ENCODE peak calls at places on chromosome 3, in six cellular contexts. K, A, E, V, H and O are unnamed samples.
A peak's percentile ranks its signal among the peaks of the same experiment; 100 is the strongest.

GRCh38 chr3:135325726-135326245 is 530.7 kb downstream of the EPHB1 start:
- DNase-seq in K (peak; percentile 26), A (no peak), E (no peak), V (no peak), H (no peak), O (no peak)

GRCh38 chr3:23203651-23204111 is 554 bp downstream of the UBE2E2 start:
- DNase-seq in K (no peak), A (no peak), E (no peak), V (no peak), H (no peak), O (no peak)

GRCh38 chr3:119494597-119494996 is 3.8 kb upstream of the TIMMDC1 start:
- DNase-seq in K (no peak), A (no peak), E (no peak), V (no peak), H (no peak), O (no peak)

GRCh38 chr3:113910966-113911365 is 36.8 kb upstream of the ZDHHC23 start:
- DNase-seq in K (no peak), A (no peak), E (no peak), V (no peak), H (no peak), O (no peak)

GRCh38 chr3:149120051-149120972 is 9.1 kb upstream of the HPS3 start:
- DNase-seq in K (peak; percentile 10), A (peak; percentile 13), E (peak; percentile 67), V (peak; percentile 29), H (peak; percentile 1), O (no peak)

GRCh38 chr3:13391308-13391707 is 28.8 kb downstream of the NUP210 start:
- DNase-seq in K (no peak), A (peak; percentile 44), E (no peak), V (no peak), H (no peak), O (no peak)

GRCh38 chr3:188854395-188855149 is 317.2 kb upstream of the TPRG1 start:
- DNase-seq in K (no peak), A (no peak), E (no peak), V (no peak), H (no peak), O (no peak)

GRCh38 chr3:177468331-177468730 is 271.0 kb upstream of the TBL1XR1 start:
- DNase-seq in K (no peak), A (no peak), E (no peak), V (no peak), H (no peak), O (no peak)

GRCh38 chr3:183587337-183587736 is 31.8 kb upstream of the KLHL6 start:
- DNase-seq in K (no peak), A (no peak), E (no peak), V (no peak), H (no peak), O (no peak)

GRCh38 chr3:23331141-23331935 is 128.2 kb downstream of the UBE2E2 start:
- DNase-seq in K (no peak), A (no peak), E (no peak), V (no peak), H (no peak), O (no peak)

GRCh38 chr3:99172736-99173657 is 271.5 kb upstream of the DCBLD2 start:
- DNase-seq in K (peak; percentile 27), A (no peak), E (peak; percentile 32), V (no peak), H (no peak), O (no peak)

GRCh38 chr3:98599647-98600411 is 6.4 kb upstream of the CPOX start:
- DNase-seq in K (no peak), A (no peak), E (no peak), V (no peak), H (no peak), O (no peak)

GRCh38 chr3:60202052-60202753 is 1049.0 kb downstream of the FHIT start:
- DNase-seq in K (no peak), A (no peak), E (no peak), V (no peak), H (no peak), O (no peak)

GRCh38 chr3:123751478-123751877 is 132.7 kb downstream of the MYLK start:
- DNase-seq in K (no peak), A (no peak), E (no peak), V (no peak), H (no peak), O (no peak)